ENCODE peak calls at places on chromosomes 5 and 9, in five cellular contexts. One of them, this sample, is unnamed.

GRCh38 chr9:115167175-115167574 is 49.2 kb upstream of the TNC start:
- DNase-seq in psoas muscle: no peak
- DNase-seq in A549: no peak
- DNase-seq in HCT116: no peak
- DNase-seq in stomach: no peak
- DNase-seq in this sample: no peak

GRCh38 chr5:175383350-175383749 is 60.6 kb downstream of the DRD1 start:
- DNase-seq in psoas muscle: no peak
- DNase-seq in A549: no peak
- DNase-seq in HCT116: no peak
- DNase-seq in stomach: no peak
- DNase-seq in this sample: no peak

GRCh38 chr9:73683862-73684591 is 532.4 kb downstream of the ANXA1 start:
- DNase-seq in psoas muscle: no peak
- DNase-seq in A549: no peak
- DNase-seq in HCT116: peak; percentile 19
- DNase-seq in stomach: no peak
- DNase-seq in this sample: no peak

GRCh38 chr5:35335752-35336151 is 105.5 kb upstream of the PRLR start:
- DNase-seq in psoas muscle: no peak
- DNase-seq in A549: no peak
- DNase-seq in HCT116: no peak
- DNase-seq in stomach: no peak
- DNase-seq in this sample: no peak

GRCh38 chr9:75604661-75605060 is 285.8 kb upstream of the PCSK5 start:
- DNase-seq in psoas muscle: no peak
- DNase-seq in A549: no peak
- DNase-seq in HCT116: no peak
- DNase-seq in stomach: no peak
- DNase-seq in this sample: no peak

GRCh38 chr9:1869843-1870242 is 145.3 kb upstream of the SMARCA2 start:
- DNase-seq in psoas muscle: no peak
- DNase-seq in A549: peak; percentile 6
- DNase-seq in HCT116: peak; percentile 7
- DNase-seq in stomach: no peak
- DNase-seq in this sample: no peak

GRCh38 chr5:132394681-132395259 is 25.3 kb downstream of the SLC22A5 start:
- DNase-seq in psoas muscle: no peak
- DNase-seq in A549: no peak
- DNase-seq in HCT116: no peak
- DNase-seq in stomach: no peak
- DNase-seq in this sample: no peak

GRCh38 chr9:33818832-33819500 is 2.0 kb downstream of the UBE2R2 start:
- DNase-seq in psoas muscle: no peak
- DNase-seq in A549: no peak
- DNase-seq in HCT116: no peak
- DNase-seq in stomach: no peak
- DNase-seq in this sample: no peak

GRCh38 chr5:73786043-73786831 is 160.2 kb downstream of the ARHGEF28 start:
- DNase-seq in psoas muscle: no peak
- DNase-seq in A549: no peak
- DNase-seq in HCT116: no peak
- DNase-seq in stomach: no peak
- DNase-seq in this sample: no peak

GRCh38 chr5:2891781-2892180 is 140.3 kb upstream of the IRX2 start:
- DNase-seq in psoas muscle: no peak
- DNase-seq in A549: no peak
- DNase-seq in HCT116: no peak
- DNase-seq in stomach: no peak
- DNase-seq in this sample: peak; percentile 17

GRCh38 chr5:77952811-77953210 is 176.7 kb upstream of the TBCA start:
- DNase-seq in psoas muscle: no peak
- DNase-seq in A549: no peak
- DNase-seq in HCT116: no peak
- DNase-seq in stomach: no peak
- DNase-seq in this sample: no peak

GRCh38 chr5:135930029-135930948 is 24.5 kb downstream of the LECT2 start:
- DNase-seq in psoas muscle: peak; percentile 48
- DNase-seq in A549: peak; percentile 35
- DNase-seq in HCT116: no peak
- DNase-seq in stomach: no peak
- DNase-seq in this sample: no peak

GRCh38 chr5:148125641-148126040 is 42.7 kb upstream of the SPINK14 start:
- DNase-seq in psoas muscle: no peak
- DNase-seq in A549: no peak
- DNase-seq in HCT116: no peak
- DNase-seq in stomach: no peak
- DNase-seq in this sample: no peak

GRCh38 chr5:89572696-89573095 is 689.7 kb upstream of the MEF2C start:
- DNase-seq in psoas muscle: no peak
- DNase-seq in A549: no peak
- DNase-seq in HCT116: no peak
- DNase-seq in stomach: no peak
- DNase-seq in this sample: no peak

GRCh38 chr9:113380869-113381378 is 4.1 kb upstream of the HDHD3 start:
- DNase-seq in psoas muscle: no peak
- DNase-seq in A549: no peak
- DNase-seq in HCT116: no peak
- DNase-seq in stomach: no peak
- DNase-seq in this sample: no peak

GRCh38 chr5:59685806-59686205 is 207.7 kb downstream of the PDE4D start:
- DNase-seq in psoas muscle: no peak
- DNase-seq in A549: no peak
- DNase-seq in HCT116: no peak
- DNase-seq in stomach: no peak
- DNase-seq in this sample: no peak

GRCh38 chr5:147169399-147169798 is 65.4 kb upstream of the STK32A start:
- DNase-seq in psoas muscle: no peak
- DNase-seq in A549: no peak
- DNase-seq in HCT116: no peak
- DNase-seq in stomach: no peak
- DNase-seq in this sample: no peak

GRCh38 chr9:88388203-88388885 is at the start of gene SPIN1:
- DNase-seq in psoas muscle: peak; percentile 84
- DNase-seq in A549: peak; percentile 77
- DNase-seq in HCT116: peak; percentile 35
- DNase-seq in stomach: peak; percentile 84
- DNase-seq in this sample: peak; percentile 82

GRCh38 chr5:131959906-131960305 is 14.4 kb upstream of the MEIKIN start:
- DNase-seq in psoas muscle: no peak
- DNase-seq in A549: no peak
- DNase-seq in HCT116: no peak
- DNase-seq in stomach: no peak
- DNase-seq in this sample: no peak

GRCh38 chr5:73120222-73121108 is at the start of gene TMEM171:
- DNase-seq in psoas muscle: peak; percentile 68
- DNase-seq in A549: peak; percentile 54
- DNase-seq in HCT116: peak; percentile 16
- DNase-seq in stomach: peak; percentile 82
- DNase-seq in this sample: no peak

GRCh38 chr5:58460727-58461286 is 921 bp upstream of the PLK2 start:
- DNase-seq in psoas muscle: peak; percentile 95
- DNase-seq in A549: peak; percentile 72
- DNase-seq in HCT116: peak; percentile 77
- DNase-seq in stomach: peak; percentile 93
- DNase-seq in this sample: no peak

GRCh38 chr5:45847877-45848276 is 151.7 kb upstream of the HCN1 start:
- DNase-seq in psoas muscle: no peak
- DNase-seq in A549: no peak
- DNase-seq in HCT116: no peak
- DNase-seq in stomach: no peak
- DNase-seq in this sample: no peak

GRCh38 chr5:17928571-17928970 is 294.3 kb downstream of the TAF11L14 start:
- DNase-seq in psoas muscle: no peak
- DNase-seq in A549: no peak
- DNase-seq in HCT116: no peak
- DNase-seq in stomach: no peak
- DNase-seq in this sample: no peak

GRCh38 chr5:151164687-151165392 is 7.3 kb upstream of the ANXA6 start:
- DNase-seq in psoas muscle: peak; percentile 81
- DNase-seq in A549: peak; percentile 82
- DNase-seq in HCT116: peak; percentile 77
- DNase-seq in stomach: peak; percentile 82
- DNase-seq in this sample: peak; percentile 85

GRCh38 chr5:9781275-9781674 is 151.1 kb upstream of the TAS2R1 start:
- DNase-seq in psoas muscle: no peak
- DNase-seq in A549: no peak
- DNase-seq in HCT116: no peak
- DNase-seq in stomach: no peak
- DNase-seq in this sample: no peak

GRCh38 chr5:33968133-33969005 is 16.1 kb downstream of the SLC45A2 start:
- DNase-seq in psoas muscle: no peak
- DNase-seq in A549: no peak
- DNase-seq in HCT116: no peak
- DNase-seq in stomach: no peak
- DNase-seq in this sample: no peak

GRCh38 chr5:172119921-172120688 is 67.9 kb downstream of the STK10 start:
- DNase-seq in psoas muscle: no peak
- DNase-seq in A549: no peak
- DNase-seq in HCT116: no peak
- DNase-seq in stomach: no peak
- DNase-seq in this sample: no peak

GRCh38 chr9:5628183-5628529 is 751 bp upstream of the RIC1 start:
- DNase-seq in psoas muscle: no peak
- DNase-seq in A549: peak; percentile 38
- DNase-seq in HCT116: no peak
- DNase-seq in stomach: no peak
- DNase-seq in this sample: no peak

GRCh38 chr5:100647461-100648230 is 112.5 kb downstream of the FAM174A start:
- DNase-seq in psoas muscle: no peak
- DNase-seq in A549: no peak
- DNase-seq in HCT116: no peak
- DNase-seq in stomach: peak; percentile 70
- DNase-seq in this sample: no peak

DNA sequence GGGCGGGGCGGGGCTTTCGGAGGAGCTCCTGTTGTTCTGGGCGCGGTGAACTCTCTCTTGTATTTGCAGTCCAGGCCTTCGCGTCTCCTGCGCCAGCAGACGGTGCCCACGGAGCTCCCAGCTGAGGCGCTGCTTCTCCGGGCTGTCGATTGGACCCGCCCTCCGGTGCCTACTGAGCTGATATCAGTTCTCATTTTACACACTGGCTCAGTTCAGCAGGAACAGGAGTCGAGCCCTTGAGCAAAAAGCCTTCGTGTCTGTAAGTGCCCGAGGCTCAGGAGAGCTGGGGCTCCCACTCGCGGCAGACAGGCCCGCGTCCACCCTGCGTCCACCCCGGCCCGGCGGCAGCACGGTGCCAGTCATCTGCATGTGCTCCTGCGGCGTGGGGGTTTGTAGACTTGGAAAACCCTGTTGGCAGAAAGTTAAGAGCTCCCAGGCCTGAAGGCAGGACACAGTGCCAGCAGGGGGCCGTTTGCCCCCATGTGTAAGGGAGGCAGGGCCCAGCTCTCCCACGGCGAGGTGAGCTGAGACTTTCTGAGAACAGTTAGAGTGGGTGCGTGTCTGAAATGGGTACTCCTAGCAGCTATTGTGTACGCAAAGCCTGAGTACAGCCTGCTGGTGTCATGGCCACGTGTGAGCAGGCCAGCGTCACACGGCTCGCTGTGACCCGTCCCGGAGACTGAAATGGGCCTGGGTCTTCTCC is 231.5 kb downstream of the FANCC start:
- DNase-seq in psoas muscle: peak; percentile 82
- DNase-seq in A549: no peak
- DNase-seq in HCT116: no peak
- DNase-seq in stomach: peak; percentile 91
- DNase-seq in this sample: no peak
- TF ChIP-seq CTCF in psoas muscle: no peak
- TF ChIP-seq CTCF in A549: no peak
- TF ChIP-seq CTCF in HCT116: no peak
- TF ChIP-seq CTCF in stomach: no peak
- TF ChIP-seq CTCF in this sample: no peak

DNA sequence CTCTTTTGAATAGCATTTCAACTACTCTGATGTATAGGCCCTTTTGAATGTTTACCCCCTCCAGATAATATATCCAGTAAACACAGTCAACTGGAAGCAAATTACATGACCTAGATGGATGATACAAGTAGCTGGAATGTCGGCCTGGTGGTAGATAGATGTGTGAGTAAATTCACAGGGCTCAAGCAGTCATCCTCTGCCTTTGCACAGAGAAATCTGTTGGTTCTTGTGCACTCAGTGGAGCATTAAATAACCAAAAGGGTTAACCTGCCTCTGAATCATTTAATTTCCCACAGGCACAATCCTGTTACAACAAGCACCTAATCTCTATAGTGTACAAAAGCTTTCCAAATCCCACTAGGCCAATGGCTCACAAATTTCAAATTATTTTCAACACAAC is 668.3 kb downstream of the DNAH5 start:
- DNase-seq in psoas muscle: no peak
- DNase-seq in A549: no peak
- DNase-seq in HCT116: no peak
- DNase-seq in stomach: no peak
- DNase-seq in this sample: no peak
- H3K27ac ChIP-seq in psoas muscle: no peak overlapping the region
- H3K27ac ChIP-seq in A549: no peak overlapping the region
- H3K27ac ChIP-seq in HCT116: no peak overlapping the region
- H3K27ac ChIP-seq in stomach: no peak overlapping the region
- H3K27ac ChIP-seq in this sample: no peak overlapping the region

GRCh38 chr5:68415177-68416085 is 199.9 kb downstream of the PIK3R1 start:
- DNase-seq in psoas muscle: no peak
- DNase-seq in A549: no peak
- DNase-seq in HCT116: no peak
- DNase-seq in stomach: no peak
- DNase-seq in this sample: no peak

GRCh38 chr5:68418230-68418629 is 202.7 kb downstream of the PIK3R1 start:
- DNase-seq in psoas muscle: no peak
- DNase-seq in A549: no peak
- DNase-seq in HCT116: no peak
- DNase-seq in stomach: no peak
- DNase-seq in this sample: no peak

GRCh38 chr5:68418680-68419079 is 203.1 kb downstream of the PIK3R1 start:
- DNase-seq in psoas muscle: no peak
- DNase-seq in A549: no peak
- DNase-seq in HCT116: no peak
- DNase-seq in stomach: no peak
- DNase-seq in this sample: no peak

GRCh38 chr5:68419101-68419636 is 203.6 kb downstream of the PIK3R1 start:
- DNase-seq in psoas muscle: no peak
- DNase-seq in A549: no peak
- DNase-seq in HCT116: no peak
- DNase-seq in stomach: no peak
- DNase-seq in this sample: no peak

DNA sequence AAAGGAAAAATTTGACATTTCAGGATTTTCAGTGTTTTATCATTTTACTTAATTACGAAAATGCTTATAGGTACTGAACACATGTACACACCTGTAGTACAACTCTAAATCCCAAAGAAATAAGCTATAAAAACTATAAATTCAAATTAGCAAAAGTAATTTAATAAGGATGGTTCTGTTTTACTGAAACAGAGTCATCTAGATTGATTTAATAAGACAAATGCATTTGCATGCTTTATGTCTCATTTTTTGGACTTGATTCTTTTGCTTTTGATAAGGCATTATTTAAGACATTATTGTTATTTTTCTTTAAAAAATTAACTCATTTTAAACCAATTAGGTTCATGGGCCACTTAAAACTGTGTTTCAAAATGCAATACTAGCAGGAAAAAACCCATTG is 201.2 kb downstream of the PIK3R1 start:
- DNase-seq in psoas muscle: no peak
- DNase-seq in A549: no peak
- DNase-seq in HCT116: no peak
- DNase-seq in stomach: no peak
- DNase-seq in this sample: no peak
- TF ChIP-seq CTCF in psoas muscle: no peak
- TF ChIP-seq CTCF in A549: no peak
- TF ChIP-seq CTCF in HCT116: no peak
- TF ChIP-seq CTCF in stomach: no peak
- TF ChIP-seq CTCF in this sample: no peak

GRCh38 chr5:38420691-38421395 is 135.6 kb downstream of the LIFR start:
- DNase-seq in psoas muscle: no peak
- DNase-seq in A549: peak; percentile 80
- DNase-seq in HCT116: peak; percentile 60
- DNase-seq in stomach: peak; percentile 69
- DNase-seq in this sample: no peak
- H3K27ac ChIP-seq in psoas muscle: no peak overlapping the region
- H3K27ac ChIP-seq in A549: no peak overlapping the region
- H3K27ac ChIP-seq in HCT116: no peak overlapping the region
- H3K27ac ChIP-seq in stomach: no peak overlapping the region
- H3K27ac ChIP-seq in this sample: no peak overlapping the region

This sample was measured in coronary artery.